ENCODE peak calls at places on chromosome 20, in five cellular contexts. X is brain microvascular endothelial cell; W is psoas muscle; G is NB4; N is CD8-positive, alpha-beta T cell. D is an unnamed sample.
A peak's percentile ranks its signal among the peaks of the same experiment; 100 is the strongest.

GRCh38 chr20:61786230-61786629 is 279.5 kb downstream of the TAF4 start:
- DNase-seq in G (no peak), N (no peak), X (no peak), W (no peak), D (no peak)

GRCh38 chr20:24328901-24329300 is 140.5 kb upstream of the SYNDIG1 start:
- DNase-seq in X (no peak), N (no peak), G (no peak), W (no peak), D (no peak)

GRCh38 chr20:2124632-2125131 is 23.1 kb downstream of the STK35 start:
- DNase-seq in G (peak; percentile 84), N (no peak), W (no peak), X (no peak), D (no peak)

GRCh38 chr20:44218441-44218840 is 7.9 kb upstream of the OSER1 start:
- DNase-seq in W (no peak), X (no peak), N (peak; percentile 71), G (no peak), D (no peak)

GRCh38 chr20:63484651-63485403 is 12.4 kb upstream of the KCNQ2 start:
- DNase-seq in X (no peak), N (no peak), G (no peak), W (no peak), D (no peak)

GRCh38 chr20:64080013-64080812 is at the start of gene OPRL1:
- DNase-seq in N (no peak), W (no peak), G (no peak), X (no peak), D (peak; percentile 69)

GRCh38 chr20:40471261-40471629 is 217.8 kb downstream of the MAFB start:
- DNase-seq in G (peak; percentile 78), X (no peak), W (no peak), N (no peak), D (peak; percentile 38)

GRCh38 chr20:44253528-44253927 is 6.4 kb downstream of the GDAP1L1 start:
- DNase-seq in G (no peak), N (no peak), W (no peak), X (no peak), D (no peak)

GRCh38 chr20:48769111-48769879 is 58.5 kb downstream of the PREX1 start:
- DNase-seq in N (peak; percentile 85), W (no peak), G (peak; percentile 92), X (no peak), D (no peak)

DNA sequence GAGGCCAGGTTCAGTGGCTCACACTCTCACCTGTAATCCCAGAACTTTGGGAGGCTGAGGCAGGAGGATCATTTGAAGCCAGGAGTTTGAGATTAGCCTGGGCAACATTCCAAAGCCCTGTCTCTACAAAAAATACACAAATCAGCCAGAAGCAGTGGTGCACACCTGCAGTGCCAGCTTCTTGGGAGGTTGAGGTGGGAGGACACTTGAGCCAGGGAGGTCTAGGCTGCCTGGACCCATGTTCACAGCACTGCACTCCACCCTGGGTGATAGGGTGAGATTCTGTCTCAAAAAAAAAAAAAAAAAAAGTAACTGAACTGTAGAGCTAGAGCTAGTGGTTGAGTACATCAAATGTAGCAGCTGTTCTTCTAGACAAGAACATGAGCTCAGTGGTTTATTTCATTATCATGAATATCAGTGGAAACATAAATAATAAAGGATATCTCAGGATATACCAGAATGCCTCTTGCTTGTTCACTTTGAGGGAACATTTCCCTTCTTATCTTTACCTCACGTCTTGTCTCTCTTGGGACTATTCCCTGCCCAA is 17.6 kb downstream of the NANP start:
- DNase-seq in N (no peak), W (no peak), X (no peak), G (no peak), D (no peak)
- TF ChIP-seq CTCF in N (no peak), W (no peak), X (no peak), G (no peak), D (no peak)

DNA sequence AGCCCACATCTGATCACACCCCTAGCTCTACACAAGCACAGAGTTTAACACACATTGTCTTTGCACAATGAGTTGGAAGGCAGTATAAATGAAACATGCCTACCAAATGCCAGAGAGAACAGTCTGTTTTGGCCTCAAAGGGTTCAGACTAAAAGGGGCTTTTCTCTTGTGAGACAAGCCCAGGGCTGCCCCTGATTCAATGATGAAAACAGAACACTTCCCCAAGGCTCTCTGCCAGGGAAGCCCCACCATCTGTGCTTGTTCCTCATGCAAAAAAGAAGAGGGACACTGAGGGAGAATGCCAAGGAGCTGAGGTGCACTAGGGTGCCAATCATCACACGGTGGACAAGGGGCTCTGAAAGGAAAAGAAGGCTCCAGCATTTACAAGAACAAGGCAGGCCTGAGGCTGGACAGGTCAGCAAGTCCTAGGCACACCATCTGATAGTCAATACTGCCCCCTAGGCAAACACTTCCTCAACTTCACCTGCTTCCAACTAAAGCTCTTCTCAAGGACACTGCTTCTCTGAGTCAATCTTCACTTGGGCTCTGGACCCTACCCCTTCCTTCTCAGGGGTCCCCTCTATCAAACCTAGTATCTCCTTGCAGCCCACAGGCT is 37.5 kb upstream of the SLC4A11 start:
- DNase-seq in G (peak; percentile 60), N (no peak), X (peak; percentile 14), W (no peak), D (peak; percentile 33)
- TF ChIP-seq CTCF in G (peak; percentile 47), N (no peak), X (peak; percentile 40), W (peak; percentile 33), D (no peak)

DNA sequence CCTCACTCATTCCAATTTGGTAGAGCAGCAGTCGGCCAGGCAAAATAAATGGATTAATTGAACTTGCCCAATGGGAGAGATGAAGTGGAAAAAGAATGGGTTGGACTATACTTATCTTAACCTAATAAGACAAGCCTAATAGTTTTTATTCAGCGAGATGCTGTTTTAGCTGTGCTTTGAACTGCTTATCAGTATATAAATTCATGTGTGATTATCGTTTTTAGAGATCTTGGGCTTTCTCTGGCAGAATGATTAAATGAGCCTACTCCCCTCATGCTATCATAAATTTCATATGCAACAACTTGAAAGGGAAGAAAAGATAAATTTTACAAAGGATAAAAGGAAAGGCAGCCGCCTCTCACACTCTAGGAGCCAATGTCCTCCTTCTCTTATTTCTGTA is 59.8 kb downstream of the SNAP25 start:
- DNase-seq in W (no peak), X (no peak), N (no peak), G (no peak), D (no peak)
- TF ChIP-seq CTCF in W (no peak), X (no peak), N (no peak), G (no peak), D (no peak)

DNA sequence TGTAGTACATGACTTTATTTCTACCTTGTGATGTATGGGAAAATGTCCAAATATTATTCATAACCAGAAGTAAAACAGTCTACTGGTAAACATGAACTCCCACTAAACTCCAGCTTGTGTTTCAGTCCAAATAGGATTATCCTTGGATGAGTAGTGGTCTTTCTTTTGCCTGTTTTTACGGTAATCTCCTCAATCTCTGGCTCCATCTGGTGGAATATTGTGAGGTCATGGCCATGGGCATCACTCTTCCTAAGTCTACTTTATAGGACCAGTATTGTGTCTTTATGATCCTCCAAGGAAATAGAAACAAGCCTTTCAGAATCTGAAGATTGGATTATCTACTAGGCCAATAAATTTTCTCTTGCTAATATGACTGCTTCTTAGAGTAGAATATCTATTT is 505.0 kb downstream of the BMP2 start:
- DNase-seq in N (no peak), G (peak; percentile 20), X (no peak), W (no peak), D (no peak)
- TF ChIP-seq CTCF in N (no peak), G (no peak), X (peak; percentile 53), W (no peak), D (peak; percentile 19)

DNA sequence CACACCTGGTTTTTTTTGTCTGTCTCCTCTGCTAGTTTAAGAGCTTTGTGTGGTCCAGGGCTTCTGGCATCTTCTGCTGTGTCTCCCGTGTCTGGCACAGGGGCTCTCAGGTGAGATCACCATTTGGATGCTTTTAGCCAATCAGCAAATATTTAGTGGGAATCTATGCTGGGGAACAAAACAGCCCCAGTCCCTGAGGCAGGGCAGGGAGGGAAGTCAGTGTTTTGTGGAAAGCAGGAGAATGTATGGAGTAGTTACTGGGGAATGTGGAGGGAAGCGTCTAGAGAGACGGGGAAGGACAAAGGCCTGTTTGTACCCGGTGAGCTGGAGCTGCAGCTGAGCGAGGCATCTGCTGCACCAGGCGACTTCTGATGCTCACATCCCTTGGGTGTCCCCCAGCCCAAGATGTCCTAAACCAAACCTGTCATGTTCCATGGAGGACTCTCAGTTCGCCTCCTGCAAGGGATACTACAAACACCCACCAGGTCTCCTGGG is 49.3 kb upstream of the NNAT start:
- DNase-seq in G (no peak), W (no peak), X (no peak), N (no peak), D (no peak)
- TF ChIP-seq CTCF in G (no peak), W (no peak), X (no peak), N (no peak), D (no peak)

DNA sequence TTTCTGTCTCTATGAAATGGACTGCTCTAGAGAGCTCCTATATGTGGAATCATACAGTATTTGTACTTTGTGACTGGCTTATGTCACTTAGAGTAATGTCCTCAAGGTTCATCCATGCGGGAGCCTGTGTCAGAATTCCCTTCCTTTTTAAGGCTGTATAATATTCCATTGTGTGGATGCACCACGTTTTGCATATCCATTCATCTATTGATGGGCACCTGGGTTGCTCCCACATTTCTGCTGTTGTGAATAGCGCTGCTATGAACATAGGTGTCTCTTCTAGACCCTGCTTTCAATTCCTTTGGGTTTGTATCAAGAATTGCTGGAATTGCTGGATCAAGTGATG is 155.4 kb downstream of the BMP7 start:
- DNase-seq in N (no peak), G (no peak), W (no peak), X (no peak), D (no peak)
- TF ChIP-seq CTCF in N (no peak), G (no peak), W (no peak), X (no peak), D (no peak)

GRCh38 chr20:20333866-20334265 is 34.0 kb upstream of the INSM1 start:
- DNase-seq in X (no peak), W (no peak), N (no peak), G (peak; percentile 84), D (no peak)

GRCh38 chr20:20329564-20329963 is 38.3 kb upstream of the INSM1 start:
- DNase-seq in W (no peak), N (no peak), G (no peak), X (no peak), D (no peak)

GRCh38 chr20:20334489-20334888 is 33.4 kb upstream of the INSM1 start:
- DNase-seq in X (no peak), N (no peak), W (no peak), G (no peak), D (no peak)

GRCh38 chr20:20327756-20328155 is 40.1 kb upstream of the INSM1 start:
- DNase-seq in W (no peak), G (no peak), N (no peak), X (no peak), D (peak; percentile 32)

GRCh38 chr20:20331796-20332195 is 36.1 kb upstream of the INSM1 start:
- DNase-seq in G (peak; percentile 91), W (no peak), X (no peak), N (no peak), D (no peak)
- TF ChIP-seq CTCF in G (no peak), W (no peak), X (no peak), N (no peak), D (no peak)